ENCODE peak calls at places on chromosomes 11 and 22, in six cellular contexts. Y is NCI-H1092 treated with DMSO at 0.1 percent for 48 hours, P is GM06990, R is NCI-H774, O is NCI-H524 treated with DMSO at 0.1 percent for 48 hours, Z is OCI-LY7. A is an unnamed sample.

GRCh38 chr11:8593935-8594909 is at the start of gene STK33:
- DNase-seq in Y (peak; percentile 82), P (peak; percentile 86), R (peak; percentile 77), O (peak; percentile 22), Z (no peak), A (peak; percentile 41)

GRCh38 chr22:31952094-31952401 is 7.7 kb downstream of the YWHAH start:
- DNase-seq in Y (no peak), P (no peak), R (no peak), O (no peak), Z (no peak), A (no peak)

GRCh38 chr22:19995611-19996339 is 20.8 kb downstream of the ARVCF start:
- DNase-seq in Y (no peak), P (no peak), R (no peak), O (no peak), Z (no peak), A (no peak)

GRCh38 chr11:70698871-70699270 is 300.5 kb downstream of the CTTN start:
- DNase-seq in Y (no peak), P (no peak), R (no peak), O (no peak), Z (no peak), A (no peak)

GRCh38 chr22:42000466-42000865 is 1.9 kb downstream of the WBP2NL start:
- DNase-seq in Y (no peak), P (no peak), R (no peak), O (no peak), Z (no peak), A (no peak)

GRCh38 chr22:36081023-36081431 is 52.4 kb upstream of the RBFOX2 start:
- DNase-seq in Y (no peak), P (no peak), R (no peak), O (no peak), Z (no peak), A (no peak)

GRCh38 chr11:46969379-46969778 is 32.8 kb downstream of the CSTPP1 start:
- DNase-seq in Y (no peak), P (no peak), R (no peak), O (no peak), Z (no peak), A (no peak)

GRCh38 chr11:26335903-26336302 is 4.0 kb downstream of the ANO3 start:
- DNase-seq in Y (no peak), P (no peak), R (no peak), O (peak; percentile 80), Z (no peak), A (no peak)

GRCh38 chr22:43847376-43848289 is 14.7 kb downstream of the SULT4A1 start:
- DNase-seq in Y (no peak), P (no peak), R (no peak), O (no peak), Z (no peak), A (no peak)

GRCh38 chr11:34284166-34284565 is 73.6 kb downstream of the ABTB2 start:
- DNase-seq in Y (no peak), P (no peak), R (no peak), O (no peak), Z (no peak), A (peak; percentile 60)

GRCh38 chr11:65925397-65925796 is 6.2 kb downstream of the DRAP1 start:
- DNase-seq in Y (no peak), P (no peak), R (no peak), O (no peak), Z (no peak), A (no peak)

GRCh38 chr11:10623797-10624761 is 55.6 kb upstream of the LYVE1 start:
- DNase-seq in Y (peak; percentile 62), P (no peak), R (no peak), O (peak; percentile 3), Z (peak; percentile 12), A (no peak)

GRCh38 chr11:121863126-121863525 is 252.9 kb downstream of the BLID start:
- DNase-seq in Y (no peak), P (no peak), R (no peak), O (no peak), Z (no peak), A (no peak)

GRCh38 chr22:25143161-25144076 is 56.2 kb upstream of the CRYBB3 start:
- DNase-seq in Y (no peak), P (no peak), R (no peak), O (no peak), Z (no peak), A (no peak)

GRCh38 chr11:130063398-130063797 is 6.3 kb upstream of the APLP2 start:
- DNase-seq in Y (no peak), P (no peak), R (no peak), O (no peak), Z (no peak), A (no peak)

GRCh38 chr11:69075421-69076128 is 26.8 kb downstream of the TPCN2 start:
- DNase-seq in Y (no peak), P (no peak), R (no peak), O (no peak), Z (no peak), A (no peak)

GRCh38 chr22:30046716-30047363 is 33.4 kb upstream of the HORMAD2 start:
- DNase-seq in Y (no peak), P (no peak), R (no peak), O (no peak), Z (no peak), A (no peak)